ENCODE peak calls at places on chromosomes 1 and 21, in ten cellular contexts. F is T follicular helper cell; X is hippocampal formation; A is stimulated activated CD8-positive, alpha-beta memory T cell treated with anti-CD3 and anti-CD28 coated beads, Interleukin-4, amount 100 ng/mL, for 1 hour; W is stimulated activated CD4-positive, alpha-beta T cell treated with anti-CD3 and anti-CD28 coated beads, Interleukin-2, amount 100 ng/mL, for 48 hours; Z is SHP77; Q is ACHN; P is stimulated activated naive CD8-positive, alpha-beta T cell treated with anti-CD3 and anti-CD28 coated beads, Interleukin-15, Interleukin-2, amounts not matched to agents 100 U/mL and 50 U/mL, for 24 hours; C is right cardiac atrium; D is Right ventricle myocardium inferior. M is an unnamed sample.
A peak's percentile ranks its signal among the peaks of the same experiment; 100 is the strongest.

GRCh38 chr21:35651166-35651565 is 409.2 kb downstream of the SETD4 start:
- DNase-seq in F (no peak), X (no peak), A (no peak), W (no peak), Z (no peak), Q (no peak), P (no peak), C (no peak), D (no peak), M (no peak)

GRCh38 chr1:96598416-96599168 is 123.0 kb upstream of the PTBP2 start:
- DNase-seq in F (no peak), X (peak; percentile 85), A (no peak), W (no peak), Z (no peak), Q (no peak), P (no peak), C (no peak), D (no peak), M (no peak)

GRCh38 chr1:160924791-160925651 is 29.6 kb downstream of the ITLN2 start:
- DNase-seq in F (no peak), X (no peak), A (no peak), W (no peak), Z (no peak), Q (no peak), P (no peak), C (no peak), D (no peak), M (no peak)

GRCh38 chr1:30383131-30383793 is 340.1 kb downstream of the MATN1 start:
- DNase-seq in F (no peak), X (no peak), A (no peak), W (no peak), Z (no peak), Q (no peak), P (no peak), C (no peak), D (no peak), M (no peak)

GRCh38 chr1:205435904-205436573 is 14.2 kb upstream of the LEMD1 start:
- DNase-seq in F (no peak), X (peak; percentile 19), A (no peak), W (no peak), Z (no peak), Q (no peak), P (no peak), C (no peak), D (no peak), M (no peak)

GRCh38 chr1:234780531-234781162 is 170.7 kb upstream of the IRF2BP2 start:
- DNase-seq in F (no peak), X (no peak), A (no peak), W (no peak), Z (no peak), Q (no peak), P (no peak), C (no peak), D (no peak), M (peak; percentile 21)

GRCh38 chr1:104467590-104467989 is 717.9 kb downstream of the AMY1C start:
- DNase-seq in F (no peak), X (no peak), A (no peak), W (no peak), Z (no peak), Q (no peak), P (no peak), C (no peak), D (no peak), M (no peak)

GRCh38 chr1:99441234-99442095 is 177.2 kb downstream of the PLPPR4 start:
- DNase-seq in F (no peak), X (no peak), A (no peak), W (no peak), Z (no peak), Q (no peak), P (peak; percentile 5), C (no peak), D (no peak), M (no peak)

GRCh38 chr1:38308780-38309179 is 262.2 kb upstream of the POU3F1 start:
- DNase-seq in F (no peak), X (no peak), A (no peak), W (no peak), Z (no peak), Q (no peak), P (no peak), C (no peak), D (no peak), M (peak; percentile 53)

GRCh38 chr1:213986020-213986924 is 1.5 kb upstream of the PROX1 start:
- DNase-seq in F (no peak), X (no peak), A (no peak), W (no peak), Z (no peak), Q (no peak), P (no peak), C (no peak), D (no peak), M (no peak)

GRCh38 chr1:61539720-61540462 is 185.1 kb downstream of the TM2D1 start:
- DNase-seq in F (no peak), X (no peak), A (no peak), W (no peak), Z (no peak), Q (no peak), P (no peak), C (no peak), D (no peak), M (no peak)

GRCh38 chr1:170929835-170930554 is 5.3 kb upstream of the MROH9 start:
- DNase-seq in F (no peak), X (peak; percentile 54), A (no peak), W (no peak), Z (peak; percentile 48), Q (peak; percentile 63), P (no peak), C (no peak), D (no peak), M (peak; percentile 53)

GRCh38 chr1:149888160-149888998 is 11.0 kb upstream of the BOLA1 start:
- DNase-seq in F (peak; percentile 52), X (peak; percentile 88), A (peak; percentile 45), W (peak; percentile 73), Z (peak; percentile 96), Q (peak; percentile 94), P (peak; percentile 87), C (peak; percentile 79), D (peak; percentile 79), M (peak; percentile 73)

GRCh38 chr1:19203440-19203839 is 6.6 kb downstream of the UBR4 start:
- DNase-seq in F (no peak), X (no peak), A (no peak), W (no peak), Z (no peak), Q (peak; percentile 41), P (no peak), C (no peak), D (no peak), M (no peak)

GRCh38 chr1:185478878-185479277 is 161.8 kb upstream of the IVNS1ABP start:
- DNase-seq in F (no peak), X (no peak), A (no peak), W (no peak), Z (no peak), Q (no peak), P (no peak), C (no peak), D (no peak), M (no peak)

GRCh38 chr1:111604931-111605330 is 14.7 kb upstream of the RAP1A start:
- DNase-seq in F (no peak), X (no peak), A (no peak), W (no peak), Z (no peak), Q (peak; percentile 77), P (no peak), C (no peak), D (no peak), M (no peak)

GRCh38 chr1:226047495-226047894 is 15.0 kb upstream of the H3-3A start:
- DNase-seq in F (no peak), X (no peak), A (no peak), W (no peak), Z (no peak), Q (no peak), P (no peak), C (no peak), D (no peak), M (no peak)

GRCh38 chr1:26771643-26772321 is 16.0 kb upstream of the PIGV start:
- DNase-seq in F (no peak), X (no peak), A (no peak), W (no peak), Z (no peak), Q (peak; percentile 95), P (peak; percentile 25), C (peak; percentile 42), D (no peak), M (peak; percentile 95)

GRCh38 chr1:20401405-20402010 is 84.5 kb downstream of the CAMK2N1 start:
- DNase-seq in F (no peak), X (no peak), A (no peak), W (no peak), Z (no peak), Q (no peak), P (no peak), C (no peak), D (no peak), M (no peak)

GRCh38 chr1:82160036-82160435 is 359.3 kb downstream of the ADGRL2 start:
- DNase-seq in F (no peak), X (no peak), A (no peak), W (no peak), Z (no peak), Q (no peak), P (no peak), C (no peak), D (no peak), M (no peak)

GRCh38 chr1:162028726-162029125 is 5.1 kb upstream of the OLFML2B start:
- DNase-seq in F (no peak), X (no peak), A (no peak), W (no peak), Z (no peak), Q (no peak), P (no peak), C (no peak), D (no peak), M (no peak)

GRCh38 chr1:43373034-43373940 is 5.5 kb upstream of the ELOVL1 start:
- DNase-seq in F (no peak), X (no peak), A (no peak), W (no peak), Z (no peak), Q (peak; percentile 65), P (no peak), C (peak; percentile 30), D (no peak), M (no peak)

GRCh38 chr1:205843031-205843859 is 6.7 kb downstream of the PM20D1 start:
- DNase-seq in F (no peak), X (no peak), A (no peak), W (no peak), Z (no peak), Q (no peak), P (no peak), C (no peak), D (no peak), M (no peak)

GRCh38 chr1:151934048-151934493 is 24.8 kb upstream of the THEM4 start:
- DNase-seq in F (no peak), X (peak; percentile 29), A (no peak), W (peak; percentile 34), Z (peak; percentile 70), Q (peak; percentile 79), P (peak; percentile 47), C (no peak), D (no peak), M (peak; percentile 61)

GRCh38 chr1:205107327-205107726 is 14.5 kb downstream of the RBBP5 start:
- DNase-seq in F (no peak), X (no peak), A (no peak), W (no peak), Z (no peak), Q (no peak), P (no peak), C (no peak), D (no peak), M (no peak)

GRCh38 chr1:94783342-94784264 is 36.6 kb upstream of the SLC44A3 start:
- DNase-seq in F (no peak), X (peak; percentile 55), A (no peak), W (no peak), Z (peak; percentile 34), Q (no peak), P (no peak), C (peak; percentile 88), D (peak; percentile 82), M (no peak)

GRCh38 chr1:36383240-36383639 is 2.5 kb downstream of the STK40 start:
- DNase-seq in F (no peak), X (no peak), A (no peak), W (no peak), Z (no peak), Q (no peak), P (no peak), C (no peak), D (no peak), M (no peak)

M was measured in K562.